ENCODE peak calls at places on chromosomes 11 and 22, in ten cellular contexts. One of them, this sample, is unnamed.

GRCh38 chr11:46291441-46292143 is 14.1 kb downstream of the CREB3L1 start:
- DNase-seq in body of pancreas: no peak
- DNase-seq in lung microvascular endothelial cell: no peak
- DNase-seq in activated T-cell treated with anti-CD3 and anti-CD28 coated beads for 1 hour: no peak
- DNase-seq in GM20000: no peak
- DNase-seq in amniotic stem cell: peak
- DNase-seq in DMS153: no peak
- DNase-seq in transverse colon: no peak
- DNase-seq in uterus: peak
- DNase-seq in foreskin fibroblast: peak
- DNase-seq in this sample: no peak

GRCh38 chr11:64271339-64272132 is 12.9 kb downstream of the BAD start:
- DNase-seq in body of pancreas: peak
- DNase-seq in lung microvascular endothelial cell: peak
- DNase-seq in activated T-cell treated with anti-CD3 and anti-CD28 coated beads for 1 hour: peak
- DNase-seq in GM20000: peak
- DNase-seq in amniotic stem cell: peak
- DNase-seq in DMS153: peak
- DNase-seq in transverse colon: peak
- DNase-seq in uterus: peak
- DNase-seq in foreskin fibroblast: peak
- DNase-seq in this sample: peak

GRCh38 chr22:30238661-30239420 is 7.7 kb downstream of the LIF start:
- DNase-seq in body of pancreas: no peak
- DNase-seq in lung microvascular endothelial cell: no peak
- DNase-seq in activated T-cell treated with anti-CD3 and anti-CD28 coated beads for 1 hour: no peak
- DNase-seq in GM20000: no peak
- DNase-seq in amniotic stem cell: no peak
- DNase-seq in DMS153: no peak
- DNase-seq in transverse colon: peak
- DNase-seq in uterus: peak
- DNase-seq in foreskin fibroblast: peak
- DNase-seq in this sample: peak

GRCh38 chr22:47613606-47614350 is 851.3 kb downstream of the TBC1D22A start:
- DNase-seq in body of pancreas: no peak
- DNase-seq in lung microvascular endothelial cell: no peak
- DNase-seq in activated T-cell treated with anti-CD3 and anti-CD28 coated beads for 1 hour: no peak
- DNase-seq in GM20000: no peak
- DNase-seq in amniotic stem cell: no peak
- DNase-seq in DMS153: no peak
- DNase-seq in transverse colon: no peak
- DNase-seq in uterus: no peak
- DNase-seq in foreskin fibroblast: no peak
- DNase-seq in this sample: no peak

GRCh38 chr11:64891215-64891848 is 12.9 kb upstream of the EHD1 start:
- DNase-seq in body of pancreas: no peak
- DNase-seq in lung microvascular endothelial cell: no peak
- DNase-seq in activated T-cell treated with anti-CD3 and anti-CD28 coated beads for 1 hour: no peak
- DNase-seq in GM20000: no peak
- DNase-seq in amniotic stem cell: no peak
- DNase-seq in DMS153: no peak
- DNase-seq in transverse colon: peak
- DNase-seq in uterus: no peak
- DNase-seq in foreskin fibroblast: no peak
- DNase-seq in this sample: no peak

GRCh38 chr11:14544611-14545010 is 24.4 kb upstream of the PSMA1 start:
- DNase-seq in body of pancreas: no peak
- DNase-seq in lung microvascular endothelial cell: no peak
- DNase-seq in activated T-cell treated with anti-CD3 and anti-CD28 coated beads for 1 hour: no peak
- DNase-seq in GM20000: peak
- DNase-seq in amniotic stem cell: no peak
- DNase-seq in DMS153: no peak
- DNase-seq in transverse colon: no peak
- DNase-seq in uterus: no peak
- DNase-seq in foreskin fibroblast: peak
- DNase-seq in this sample: peak

GRCh38 chr22:35140879-35141745 is 75.2 kb downstream of the ISX start:
- DNase-seq in body of pancreas: no peak
- DNase-seq in lung microvascular endothelial cell: no peak
- DNase-seq in activated T-cell treated with anti-CD3 and anti-CD28 coated beads for 1 hour: no peak
- DNase-seq in GM20000: peak
- DNase-seq in amniotic stem cell: no peak
- DNase-seq in DMS153: no peak
- DNase-seq in transverse colon: peak
- DNase-seq in uterus: no peak
- DNase-seq in foreskin fibroblast: no peak
- DNase-seq in this sample: no peak

GRCh38 chr11:71580057-71581003 is 2.3 kb downstream of the KRTAP5-11 start:
- DNase-seq in body of pancreas: peak
- DNase-seq in lung microvascular endothelial cell: peak
- DNase-seq in activated T-cell treated with anti-CD3 and anti-CD28 coated beads for 1 hour: no peak
- DNase-seq in GM20000: peak
- DNase-seq in amniotic stem cell: peak
- DNase-seq in DMS153: peak
- DNase-seq in transverse colon: peak
- DNase-seq in uterus: peak
- DNase-seq in foreskin fibroblast: peak
- DNase-seq in this sample: peak

GRCh38 chr22:46812786-46813185 is 50.3 kb downstream of the TBC1D22A start:
- DNase-seq in body of pancreas: no peak
- DNase-seq in lung microvascular endothelial cell: peak
- DNase-seq in activated T-cell treated with anti-CD3 and anti-CD28 coated beads for 1 hour: no peak
- DNase-seq in GM20000: no peak
- DNase-seq in amniotic stem cell: no peak
- DNase-seq in DMS153: no peak
- DNase-seq in transverse colon: no peak
- DNase-seq in uterus: no peak
- DNase-seq in foreskin fibroblast: no peak
- DNase-seq in this sample: no peak